ENCODE peak calls at places on chromosomes 2 and 18, in eight cellular contexts. M, G, K, I, S, C, J and Z are unnamed samples.

GRCh38 chr18:31102941-31103340 is 720 bp upstream of the DSC2 start:
- DNase-seq in J (no peak), K (no peak), I (no peak), G (no peak), S (no peak), C (no peak), M (no peak), Z (no peak)

GRCh38 chr2:140589273-140589672 is 1541.5 kb downstream of the LRP1B start:
- DNase-seq in C (no peak), G (no peak), K (no peak), S (no peak), J (no peak), I (no peak), M (no peak), Z (no peak)

GRCh38 chr2:101617188-101617587 is 80.3 kb upstream of the MAP4K4 start:
- DNase-seq in S (no peak), I (peak; percentile 45), M (no peak), C (no peak), J (no peak), K (no peak), G (no peak), Z (no peak)

GRCh38 chr18:25373443-25373842 is 21.5 kb upstream of the ZNF521 start:
- DNase-seq in S (no peak), I (no peak), K (no peak), G (no peak), J (no peak), C (no peak), M (no peak), Z (no peak)

GRCh38 chr2:175889557-175890355 is 112.3 kb downstream of the LNPK start:
- DNase-seq in G (no peak), S (no peak), M (no peak), C (no peak), I (no peak), J (no peak), K (no peak), Z (no peak)

GRCh38 chr2:117980783-117981676 is 32.8 kb downstream of the CCDC93 start:
- DNase-seq in I (no peak), M (no peak), J (no peak), G (peak; percentile 58), K (no peak), C (no peak), S (no peak), Z (no peak)

GRCh38 chr2:239132786-239133185 is 268.0 kb downstream of the HDAC4 start:
- DNase-seq in M (no peak), K (no peak), C (no peak), G (no peak), I (no peak), S (no peak), J (no peak), Z (no peak)

GRCh38 chr2:196249171-196249570 is 77.8 kb upstream of the STK17B start:
- DNase-seq in M (no peak), K (no peak), I (no peak), J (no peak), C (no peak), S (no peak), G (no peak), Z (no peak)

GRCh38 chr2:186518945-186519344 is 32.9 kb downstream of the ZC3H15 start:
- DNase-seq in J (no peak), G (no peak), C (no peak), M (no peak), S (no peak), I (no peak), K (no peak), Z (no peak)

GRCh38 chr2:192288290-192288689 is 93.6 kb upstream of the TMEFF2 start:
- DNase-seq in G (no peak), J (no peak), K (no peak), I (no peak), M (no peak), C (no peak), S (no peak), Z (no peak)

GRCh38 chr18:46155652-46156051 is 51.5 kb downstream of the HAUS1 start:
- DNase-seq in S (no peak), M (no peak), C (no peak), K (no peak), G (no peak), J (no peak), I (no peak), Z (no peak)

GRCh38 chr2:23524261-23524706 is 139.3 kb downstream of the KLHL29 start:
- DNase-seq in C (no peak), J (no peak), G (peak; percentile 37), I (no peak), M (no peak), S (no peak), K (no peak), Z (peak; percentile 60)

DNA sequence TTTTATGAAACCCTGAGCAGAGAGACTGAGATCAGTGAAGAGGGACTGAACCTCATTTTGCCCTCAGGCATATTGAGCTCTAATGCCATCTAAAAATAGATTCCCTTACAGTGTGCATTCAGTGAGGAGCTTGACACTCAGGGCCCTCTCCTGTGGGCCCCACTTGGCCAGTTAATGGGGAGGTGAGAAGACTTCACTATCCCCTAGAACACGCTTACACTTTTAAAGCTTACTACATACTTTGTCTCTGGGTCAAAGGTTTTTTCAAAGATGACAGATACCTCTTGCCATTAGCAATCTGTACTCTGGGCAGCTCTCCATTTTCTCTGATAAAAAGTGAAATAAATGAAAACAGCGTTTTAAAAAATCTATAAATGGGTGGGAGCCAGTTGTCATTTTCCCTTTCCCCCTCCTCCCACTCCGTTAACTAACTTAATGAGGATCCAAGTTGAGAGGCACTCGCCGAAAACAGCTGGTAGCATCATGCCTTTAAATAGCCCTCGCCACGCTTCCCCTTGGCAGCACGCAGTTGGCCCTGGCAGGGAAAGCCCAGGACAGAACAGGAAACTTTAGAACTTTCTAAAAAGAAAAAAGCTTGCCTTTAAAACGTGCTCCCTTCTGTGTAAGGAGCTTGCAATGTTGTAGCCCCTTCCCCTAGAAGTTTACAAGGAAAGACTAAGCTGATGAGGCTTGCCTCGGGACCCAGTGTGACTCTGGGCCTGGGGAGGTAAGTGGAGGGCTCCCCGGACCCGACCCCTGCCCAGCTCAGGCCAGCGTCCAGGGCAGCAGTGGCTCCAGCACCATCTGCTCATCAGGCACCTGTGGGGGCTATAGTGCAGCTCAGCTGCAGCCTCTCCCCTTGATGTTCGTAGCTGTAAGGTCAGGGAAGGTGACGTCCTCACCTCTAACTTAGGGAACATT is 58.8 kb upstream of the FOSL2 start:
- DNase-seq in K (no peak), M (no peak), S (no peak), J (no peak), I (no peak), G (no peak), C (no peak), Z (no peak)
- TF ChIP-seq POLR2A in K (no peak), M (no peak), S (no peak), J (no peak), I (no peak), G (no peak), C (no peak), Z (no peak)

DNA sequence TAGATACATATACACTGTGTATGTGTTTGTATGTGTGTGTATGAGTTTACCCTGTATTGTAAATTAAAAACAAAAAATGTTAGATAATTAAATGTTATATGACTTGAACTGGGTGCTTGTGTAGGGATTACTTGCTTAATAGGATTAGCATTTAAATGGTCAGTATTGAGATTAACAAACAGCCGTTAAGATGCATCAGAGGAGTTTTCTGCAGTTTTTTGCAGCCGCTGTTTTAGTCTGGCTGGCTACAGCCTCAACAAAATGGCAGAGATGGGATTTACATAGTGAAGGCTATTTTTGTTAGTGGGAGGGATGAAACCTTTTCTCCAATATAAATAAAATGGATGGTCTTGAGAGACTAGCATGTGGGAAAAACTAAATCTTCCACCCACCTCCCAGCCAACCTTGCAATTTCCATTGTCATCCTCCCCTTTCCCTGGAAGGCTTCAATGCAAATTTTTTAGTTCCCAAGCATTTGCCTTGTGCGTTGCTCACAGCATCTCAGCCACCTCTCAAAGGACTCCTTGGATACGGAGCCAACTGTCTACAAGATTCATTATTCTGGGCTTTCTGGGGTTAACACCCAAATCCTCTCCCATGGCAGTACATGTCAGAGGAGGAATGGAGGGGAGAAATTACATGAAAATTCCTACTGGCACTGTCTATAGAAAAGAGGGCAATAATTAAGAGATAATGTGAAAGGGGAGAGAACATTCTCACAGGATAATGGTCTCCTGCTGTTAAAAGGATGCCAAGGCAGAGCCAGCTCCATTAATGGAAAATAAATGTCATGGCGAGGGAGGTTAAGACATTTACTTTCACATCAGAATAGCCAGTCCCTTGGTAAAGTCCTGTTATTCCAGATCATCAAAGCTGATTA is 351.8 kb downstream of the CDH2 start:
- DNase-seq in I (no peak), G (no peak), K (no peak), S (no peak), M (no peak), J (no peak), C (no peak), Z (no peak)
- TF ChIP-seq POLR2AphosphoS5 in I (no peak), G (no peak), K (no peak), S (no peak), M (no peak), J (no peak), C (no peak), Z (no peak)

DNA sequence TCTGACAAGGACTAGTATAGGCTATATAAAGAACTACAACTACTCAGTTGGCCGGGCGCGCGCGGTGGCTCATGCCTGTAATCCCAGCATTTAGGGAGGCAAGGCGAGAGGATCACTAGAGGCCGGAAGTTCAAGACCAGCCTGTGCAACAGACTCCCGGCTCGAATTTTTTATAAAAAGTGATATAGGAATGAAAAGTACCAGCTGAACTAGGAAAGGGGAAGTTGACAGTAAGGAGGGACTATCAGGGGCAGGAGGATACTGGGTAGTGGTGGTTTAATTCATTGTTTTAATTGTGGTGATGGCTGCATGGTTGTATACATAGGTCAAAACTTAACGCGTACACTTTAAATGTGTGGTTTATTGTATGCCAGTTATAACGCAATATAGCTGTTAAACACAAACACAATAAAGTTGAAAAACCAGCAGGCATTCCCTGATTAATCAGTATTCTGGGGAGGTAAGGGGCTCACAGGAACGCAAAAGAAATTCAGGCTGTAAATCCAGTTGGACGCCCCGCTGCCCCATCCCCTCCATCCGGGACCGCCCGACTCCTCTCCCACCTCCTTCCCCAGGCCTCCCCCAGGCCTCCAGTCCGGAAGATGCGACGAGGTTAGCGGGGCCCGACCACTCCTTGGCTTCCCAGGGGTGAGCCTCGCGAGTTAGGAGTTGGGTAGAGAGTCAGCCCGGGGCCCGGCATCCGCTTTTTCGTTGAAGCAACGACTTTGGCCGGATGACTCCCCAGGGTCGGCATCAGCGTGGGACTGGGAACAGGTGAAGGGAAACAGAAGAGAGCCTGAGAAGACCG is 746 bp upstream of the POLR1B start:
- DNase-seq in G (no peak), I (no peak), S (no peak), J (no peak), K (no peak), M (no peak), C (peak; percentile 5), Z (no peak)
- TF ChIP-seq POLR2A in G (peak; percentile 46), I (peak; percentile 62), S (peak; percentile 90), J (no peak), K (no peak), M (no peak), C (peak; percentile 88), Z (no peak)

GRCh38 chr2:217797661-217798069 is 205.1 kb downstream of the TNS1 start:
- DNase-seq in G (no peak), C (no peak), S (no peak), M (peak; percentile 27), J (no peak), K (peak; percentile 75), I (no peak), Z (peak; percentile 57)
- TF ChIP-seq POLR2AphosphoS5 in G (no peak), C (no peak), S (no peak), M (no peak), J (no peak), K (no peak), I (no peak), Z (peak; percentile 56)

GRCh38 chr2:237603718-237604362 is 13.3 kb upstream of the RAB17 start:
- DNase-seq in J (no peak), I (peak; percentile 40), M (no peak), S (peak; percentile 44), G (peak; percentile 96), C (peak; percentile 35), K (no peak), Z (no peak)
- TF ChIP-seq POLR2A in J (no peak), I (no peak), M (no peak), S (no peak), G (no peak), C (no peak), K (no peak), Z (peak; percentile 19)